ENCODE peak calls at places on chromosome 6, in eight cellular contexts. D, L, X, S, K, R, V and M are unnamed samples.

GRCh38 chr6:169990095-169991030 is 238.9 kb downstream of the ERMARD start:
- DNase-seq in D (no peak), L (no peak), X (no peak), S (no peak), K (no peak), R (no peak), V (no peak), M (no peak)

GRCh38 chr6:43773050-43773956 is 3.3 kb downstream of the VEGFA start:
- DNase-seq in D (peak; percentile 72), L (no peak), X (peak; percentile 62), S (peak; percentile 83), K (peak; percentile 71), R (peak; percentile 54), V (peak; percentile 58), M (peak; percentile 80)

GRCh38 chr6:96975848-96976247 is 51.3 kb downstream of the KLHL32 start:
- DNase-seq in D (no peak), L (no peak), X (no peak), S (no peak), K (no peak), R (no peak), V (no peak), M (no peak)

GRCh38 chr6:159533016-159533415 is 160.0 kb downstream of the SOD2 start:
- DNase-seq in D (no peak), L (no peak), X (no peak), S (no peak), K (no peak), R (no peak), V (no peak), M (no peak)

GRCh38 chr6:109308018-109308492 is 74.2 kb downstream of the CD164 start:
- DNase-seq in D (no peak), L (no peak), X (peak; percentile 58), S (peak; percentile 75), K (no peak), R (no peak), V (peak; percentile 69), M (no peak)

GRCh38 chr6:41488392-41489129 is 57.6 kb upstream of the FOXP4 start:
- DNase-seq in D (peak; percentile 71), L (no peak), X (peak; percentile 43), S (no peak), K (peak; percentile 63), R (peak; percentile 80), V (peak; percentile 93), M (peak; percentile 69)

GRCh38 chr6:89148016-89148750 is 2.3 kb downstream of the PM20D2 start:
- DNase-seq in D (no peak), L (no peak), X (no peak), S (no peak), K (no peak), R (no peak), V (no peak), M (no peak)

GRCh38 chr6:44496705-44497369 is 109.3 kb downstream of the CDC5L start:
- DNase-seq in D (peak; percentile 13), L (no peak), X (no peak), S (no peak), K (no peak), R (no peak), V (no peak), M (no peak)

GRCh38 chr6:142819603-142820335 is 125.2 kb downstream of the HIVEP2 start:
- DNase-seq in D (no peak), L (no peak), X (peak; percentile 73), S (no peak), K (no peak), R (no peak), V (peak; percentile 71), M (no peak)

GRCh38 chr6:43746613-43747101 is 23.4 kb upstream of the VEGFA start:
- DNase-seq in D (peak; percentile 18), L (no peak), X (no peak), S (no peak), K (peak; percentile 17), R (no peak), V (no peak), M (no peak)

GRCh38 chr6:90131091-90131490 is 165.6 kb downstream of the BACH2 start:
- DNase-seq in D (no peak), L (no peak), X (no peak), S (no peak), K (no peak), R (no peak), V (no peak), M (no peak)

GRCh38 chr6:43491750-43492661 is 14.6 kb downstream of the TJAP1 start:
- DNase-seq in D (no peak), L (no peak), X (peak; percentile 68), S (no peak), K (peak; percentile 52), R (no peak), V (no peak), M (no peak)

GRCh38 chr6:25556516-25556915 is 95.5 kb upstream of the SCGN start:
- DNase-seq in D (peak; percentile 71), L (peak; percentile 38), X (peak; percentile 35), S (peak; percentile 50), K (peak; percentile 36), R (peak; percentile 86), V (peak; percentile 74), M (peak; percentile 89)

GRCh38 chr6:166351715-166352285 is 9.5 kb upstream of the SFT2D1 start:
- DNase-seq in D (no peak), L (no peak), X (peak; percentile 64), S (peak; percentile 53), K (no peak), R (peak; percentile 41), V (no peak), M (peak; percentile 36)

GRCh38 chr6:158353851-158354508 is 41.7 kb downstream of the TULP4 start:
- DNase-seq in D (no peak), L (no peak), X (peak; percentile 87), S (no peak), K (no peak), R (no peak), V (no peak), M (no peak)

GRCh38 chr6:112620832-112621569 is 273.9 kb downstream of the RFPL4B start:
- DNase-seq in D (no peak), L (no peak), X (peak; percentile 12), S (no peak), K (no peak), R (no peak), V (peak; percentile 58), M (no peak)

GRCh38 chr6:112622036-112622435 is 274.9 kb downstream of the RFPL4B start:
- DNase-seq in D (no peak), L (no peak), X (no peak), S (no peak), K (no peak), R (no peak), V (peak; percentile 36), M (peak; percentile 11)

DNA sequence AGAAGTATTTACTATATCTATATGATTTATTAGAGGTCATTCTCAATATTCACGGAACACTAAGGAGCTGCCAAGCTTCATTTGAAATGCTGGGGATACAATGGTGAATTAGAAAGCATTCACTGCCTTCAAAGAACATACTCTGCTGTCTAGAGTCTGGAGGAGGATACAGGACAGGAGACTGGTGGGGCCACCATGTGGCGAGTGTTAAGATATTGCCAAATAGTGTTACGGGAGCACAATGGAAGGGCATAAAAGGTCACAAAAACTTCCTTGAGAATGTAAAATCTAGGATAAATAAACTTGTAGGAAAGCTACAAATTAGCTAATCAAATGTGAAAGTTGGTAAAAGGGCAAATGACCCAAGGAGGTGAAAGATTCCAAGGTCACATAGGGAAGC is 271.7 kb downstream of the RFPL4B start:
- DNase-seq in D (peak; percentile 36), L (no peak), X (no peak), S (no peak), K (peak; percentile 11), R (peak; percentile 50), V (no peak), M (peak; percentile 71)
- H2AFZ ChIP-seq in D (no peak overlapping the region), L (peak overlapping the region; percentile 56), X (no peak overlapping the region), S (no peak overlapping the region), K (no peak overlapping the region), R (peak overlapping the region; percentile 87), V (no peak overlapping the region), M (peak overlapping the region; percentile 0)

GRCh38 chr6:27809939-27810767 is 102.0 kb downstream of the OR2B2 start:
- DNase-seq in D (peak; percentile 87), L (no peak), X (peak; percentile 96), S (peak; percentile 77), K (peak; percentile 74), R (peak; percentile 90), V (peak; percentile 98), M (peak; percentile 94)

GRCh38 chr6:27811383-27811782 is 100.8 kb downstream of the OR2B2 start:
- DNase-seq in D (no peak), L (no peak), X (no peak), S (no peak), K (no peak), R (no peak), V (no peak), M (no peak)

GRCh38 chr6:27810768-27811298 is 101.4 kb downstream of the OR2B2 start:
- DNase-seq in D (no peak), L (no peak), X (peak; percentile 6), S (no peak), K (no peak), R (no peak), V (peak; percentile 25), M (peak; percentile 18)

GRCh38 chr6:27812078-27812804 is 100.0 kb downstream of the OR2B2 start:
- DNase-seq in D (no peak), L (no peak), X (no peak), S (no peak), K (no peak), R (no peak), V (no peak), M (no peak)

GRCh38 chr6:27809067-27809938 is 102.9 kb downstream of the OR2B2 start:
- DNase-seq in D (no peak), L (no peak), X (no peak), S (no peak), K (no peak), R (no peak), V (no peak), M (no peak)
- H2AFZ ChIP-seq in D (no peak overlapping the region), L (no peak overlapping the region), X (no peak overlapping the region), S (no peak overlapping the region), K (no peak overlapping the region), R (no peak overlapping the region), V (no peak overlapping the region), M (no peak overlapping the region)

DNA sequence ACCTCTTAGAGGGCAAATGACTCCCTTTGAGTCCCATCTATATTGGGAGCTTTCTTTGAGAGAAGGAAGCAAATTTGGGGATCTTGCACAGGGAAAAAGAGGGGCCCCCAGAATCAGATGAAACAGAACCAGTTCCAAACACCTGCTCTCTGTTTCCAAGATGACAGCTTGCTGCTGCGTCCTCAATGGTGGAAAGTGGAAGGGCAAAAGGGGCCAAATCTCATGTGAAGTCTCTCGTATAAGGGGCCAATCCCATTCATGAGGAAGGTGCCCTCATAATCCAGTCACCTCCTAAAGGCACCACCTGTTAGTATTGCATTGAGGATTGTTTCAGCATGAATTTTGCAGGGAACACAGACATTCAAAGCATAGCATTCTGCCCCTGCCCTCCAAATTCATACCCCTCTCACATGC is 483 bp upstream of the SERPINB1 start:
- DNase-seq in D (no peak), L (no peak), X (no peak), S (no peak), K (no peak), R (no peak), V (no peak), M (no peak)
- H2AFZ ChIP-seq in D (no peak overlapping the region), L (no peak overlapping the region), X (peak overlapping the region; percentile 77), S (peak overlapping the region; percentile 89), K (peak overlapping the region; percentile 84), R (no peak overlapping the region), V (peak overlapping the region; percentile 58), M (no peak overlapping the region)

DNA sequence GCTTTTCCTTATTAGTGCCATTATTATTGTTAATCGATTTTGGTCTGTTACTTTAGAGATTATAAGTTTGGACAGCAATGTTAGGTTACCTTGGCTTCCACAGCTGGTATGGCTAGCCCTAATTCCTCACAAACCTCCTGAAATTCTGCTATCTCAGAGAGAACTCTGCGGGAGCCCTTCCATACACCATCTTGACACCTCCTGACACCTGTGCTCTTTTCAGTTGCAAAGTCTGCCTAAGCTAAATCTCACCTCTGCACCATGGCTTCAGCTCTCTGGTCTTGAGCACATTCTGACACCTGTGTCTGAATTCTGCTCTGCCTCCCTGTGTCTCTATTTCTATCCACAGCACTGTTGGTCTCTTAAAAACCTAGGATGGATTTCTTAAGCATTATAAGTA is 106.5 kb downstream of the DCDC2 start:
- DNase-seq in D (peak; percentile 49), L (no peak), X (no peak), S (no peak), K (no peak), R (no peak), V (no peak), M (peak; percentile 54)
- H2AFZ ChIP-seq in D (no peak overlapping the region), L (no peak overlapping the region), X (no peak overlapping the region), S (no peak overlapping the region), K (no peak overlapping the region), R (no peak overlapping the region), V (no peak overlapping the region), M (no peak overlapping the region)